ENCODE peak calls at places on chromosomes 5 and 9, in five cellular contexts. One of them, this sample, is unnamed.

GRCh38 chr9:113176748-113177147 is 25.9 kb downstream of the SLC31A2 start:
- DNase-seq in tibial artery: no peak
- DNase-seq in uterus: no peak
- DNase-seq in ovary: no peak
- DNase-seq in cardiac muscle cell: no peak
- DNase-seq in this sample: no peak

GRCh38 chr5:133527311-133527710 is 85.0 kb downstream of the FSTL4 start:
- DNase-seq in cardiac muscle cell: no peak
- DNase-seq in tibial artery: no peak
- DNase-seq in uterus: no peak
- DNase-seq in ovary: no peak
- DNase-seq in this sample: no peak

GRCh38 chr5:146474040-146474439 is 26.9 kb downstream of the TCERG1 start:
- DNase-seq in cardiac muscle cell: no peak
- DNase-seq in tibial artery: no peak
- DNase-seq in ovary: no peak
- DNase-seq in uterus: no peak
- DNase-seq in this sample: no peak

GRCh38 chr9:109108318-109108717 is 11.4 kb downstream of the TMEM245 start:
- DNase-seq in tibial artery: no peak
- DNase-seq in cardiac muscle cell: peak
- DNase-seq in uterus: no peak
- DNase-seq in ovary: no peak
- DNase-seq in this sample: no peak

GRCh38 chr5:12072441-12072840 is 168.2 kb upstream of the CTNND2 start:
- DNase-seq in ovary: no peak
- DNase-seq in uterus: no peak
- DNase-seq in tibial artery: no peak
- DNase-seq in cardiac muscle cell: no peak
- DNase-seq in this sample: no peak

GRCh38 chr9:2676466-2676865 is 40.8 kb upstream of the KCNV2 start:
- DNase-seq in uterus: no peak
- DNase-seq in ovary: no peak
- DNase-seq in cardiac muscle cell: no peak
- DNase-seq in tibial artery: no peak
- DNase-seq in this sample: no peak

GRCh38 chr5:115351356-115352195 is 55.1 kb upstream of the CCDC112 start:
- DNase-seq in ovary: no peak
- DNase-seq in cardiac muscle cell: no peak
- DNase-seq in tibial artery: no peak
- DNase-seq in uterus: no peak
- DNase-seq in this sample: no peak

GRCh38 chr9:101028346-101029299 is at the start of gene PLPPR1:
- DNase-seq in ovary: peak
- DNase-seq in uterus: no peak
- DNase-seq in cardiac muscle cell: peak
- DNase-seq in tibial artery: no peak
- DNase-seq in this sample: peak

GRCh38 chr9:16501726-16502125 is 368.7 kb downstream of the BNC2 start:
- DNase-seq in ovary: no peak
- DNase-seq in tibial artery: no peak
- DNase-seq in uterus: no peak
- DNase-seq in cardiac muscle cell: no peak
- DNase-seq in this sample: no peak

GRCh38 chr9:69874301-69875060 is 53.9 kb downstream of the CFAP95 start:
- DNase-seq in cardiac muscle cell: peak
- DNase-seq in uterus: no peak
- DNase-seq in ovary: no peak
- DNase-seq in tibial artery: no peak
- DNase-seq in this sample: no peak

GRCh38 chr5:73031839-73032238 is 76.0 kb downstream of the FCHO2 start:
- DNase-seq in tibial artery: no peak
- DNase-seq in cardiac muscle cell: peak
- DNase-seq in uterus: peak
- DNase-seq in ovary: no peak
- DNase-seq in this sample: peak

GRCh38 chr5:145362261-145362660 is 472.9 kb downstream of the PRELID2 start:
- DNase-seq in cardiac muscle cell: no peak
- DNase-seq in ovary: no peak
- DNase-seq in tibial artery: no peak
- DNase-seq in uterus: no peak
- DNase-seq in this sample: no peak

GRCh38 chr5:14298126-14298847 is 155.1 kb downstream of the TRIO start:
- DNase-seq in cardiac muscle cell: no peak
- DNase-seq in uterus: peak
- DNase-seq in tibial artery: no peak
- DNase-seq in ovary: no peak
- DNase-seq in this sample: no peak

GRCh38 chr9:137745541-137745991 is 126.8 kb downstream of the EHMT1 start:
- DNase-seq in cardiac muscle cell: no peak
- DNase-seq in tibial artery: no peak
- DNase-seq in ovary: no peak
- DNase-seq in uterus: no peak
- DNase-seq in this sample: no peak

GRCh38 chr5:170534177-170534576 is 30.4 kb downstream of the KCNIP1 start:
- DNase-seq in cardiac muscle cell: no peak
- DNase-seq in uterus: no peak
- DNase-seq in tibial artery: no peak
- DNase-seq in ovary: no peak
- DNase-seq in this sample: no peak

GRCh38 chr9:129887210-129888084 is 52.2 kb downstream of the USP20 start:
- DNase-seq in ovary: no peak
- DNase-seq in cardiac muscle cell: no peak
- DNase-seq in tibial artery: peak
- DNase-seq in uterus: peak
- DNase-seq in this sample: no peak

GRCh38 chr9:100911273-100911672 is 117.3 kb upstream of the PLPPR1 start:
- DNase-seq in ovary: no peak
- DNase-seq in uterus: no peak
- DNase-seq in cardiac muscle cell: no peak
- DNase-seq in tibial artery: no peak
- DNase-seq in this sample: no peak

GRCh38 chr5:102211165-102211564 is 84.9 kb downstream of the SLCO4C1 start:
- DNase-seq in cardiac muscle cell: no peak
- DNase-seq in uterus: no peak
- DNase-seq in ovary: no peak
- DNase-seq in tibial artery: no peak
- DNase-seq in this sample: no peak

GRCh38 chr9:93096131-93096802 is at the start of gene CARD19:
- DNase-seq in uterus: peak
- DNase-seq in cardiac muscle cell: no peak
- DNase-seq in tibial artery: peak
- DNase-seq in ovary: no peak
- DNase-seq in this sample: no peak

GRCh38 chr9:123834218-123834906 is 95.6 kb downstream of the DENND1A start:
- DNase-seq in tibial artery: no peak
- DNase-seq in cardiac muscle cell: no peak
- DNase-seq in ovary: no peak
- DNase-seq in uterus: no peak
- DNase-seq in this sample: no peak
- H3K4me3 ChIP-seq in tibial artery: no peak
- H3K4me3 ChIP-seq in cardiac muscle cell: no peak
- H3K4me3 ChIP-seq in ovary: no peak
- H3K4me3 ChIP-seq in uterus: no peak
- H3K4me3 ChIP-seq in this sample: no peak

GRCh38 chr5:150162142-150162513 is 4.5 kb upstream of the CDX1 start:
- DNase-seq in cardiac muscle cell: no peak
- DNase-seq in ovary: no peak
- DNase-seq in uterus: no peak
- DNase-seq in tibial artery: no peak
- DNase-seq in this sample: no peak
- H3K27ac ChIP-seq in cardiac muscle cell: no peak
- H3K27ac ChIP-seq in ovary: peak
- H3K27ac ChIP-seq in uterus: peak
- H3K27ac ChIP-seq in tibial artery: peak
- H3K27ac ChIP-seq in this sample: no peak

DNA sequence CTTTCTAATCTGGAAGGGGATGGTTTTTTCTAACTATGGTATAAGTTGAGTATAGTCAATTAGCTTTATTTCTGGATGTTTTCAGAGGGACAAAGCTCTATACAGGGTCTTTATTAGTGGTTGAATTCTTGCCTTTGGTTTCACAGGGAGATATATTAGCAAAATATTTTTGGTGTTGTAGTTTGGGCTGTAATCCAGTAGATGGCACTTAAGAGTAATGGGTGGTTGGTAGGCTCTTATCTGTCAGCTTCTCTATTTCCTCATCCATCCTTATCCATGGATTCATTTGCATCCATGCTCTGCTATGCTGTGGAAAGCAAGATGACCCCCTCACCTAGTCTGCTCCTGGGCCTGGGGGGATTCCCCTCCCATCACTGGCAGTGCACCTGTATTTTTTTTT is 363.6 kb upstream of the CYLC2 start:
- DNase-seq in tibial artery: no peak
- DNase-seq in ovary: no peak
- DNase-seq in uterus: no peak
- DNase-seq in cardiac muscle cell: no peak
- DNase-seq in this sample: no peak
- TF ChIP-seq CTCF in tibial artery: no peak
- TF ChIP-seq CTCF in ovary: no peak
- TF ChIP-seq CTCF in uterus: no peak
- TF ChIP-seq CTCF in cardiac muscle cell: no peak
- TF ChIP-seq CTCF in this sample: no peak

DNA sequence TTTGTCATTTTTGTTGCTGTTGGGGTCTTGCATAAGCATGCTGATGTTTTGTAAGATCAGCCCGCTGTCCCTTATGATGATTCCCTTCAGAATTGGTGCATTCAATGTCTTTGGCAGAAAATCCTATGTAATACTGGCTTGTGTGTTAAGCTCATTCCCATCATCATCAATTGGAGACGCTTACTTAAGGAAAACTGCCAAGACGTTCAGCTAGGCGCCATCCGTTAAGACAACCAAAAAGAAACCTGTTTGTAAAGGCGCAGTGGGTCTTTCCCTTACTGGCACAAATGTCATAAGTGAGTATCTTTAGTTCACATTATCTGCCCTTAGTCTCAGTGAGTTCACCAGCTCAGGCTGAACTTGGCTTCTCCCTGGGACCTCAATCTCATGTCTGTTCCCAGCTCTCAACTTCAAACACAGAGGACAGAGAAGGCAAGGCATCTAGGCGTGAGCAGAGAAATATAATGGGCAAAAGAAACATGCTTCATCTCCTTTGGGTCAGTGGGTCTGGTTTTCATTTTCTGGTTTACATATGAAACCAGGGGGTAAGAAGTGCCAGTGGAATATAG is 97.9 kb downstream of the EFNA5 start:
- DNase-seq in uterus: no peak
- DNase-seq in cardiac muscle cell: no peak
- DNase-seq in tibial artery: no peak
- DNase-seq in ovary: no peak
- DNase-seq in this sample: no peak
- H3K4me3 ChIP-seq in uterus: no peak
- H3K4me3 ChIP-seq in cardiac muscle cell: no peak
- H3K4me3 ChIP-seq in tibial artery: no peak
- H3K4me3 ChIP-seq in ovary: no peak
- H3K4me3 ChIP-seq in this sample: no peak

GRCh38 chr9:5440426-5440825 is 2.7 kb upstream of the PLGRKT start:
- DNase-seq in uterus: no peak
- DNase-seq in cardiac muscle cell: no peak
- DNase-seq in tibial artery: no peak
- DNase-seq in ovary: no peak
- DNase-seq in this sample: no peak

GRCh38 chr9:5438301-5439162 is 807 bp upstream of the PLGRKT start:
- DNase-seq in ovary: no peak
- DNase-seq in cardiac muscle cell: no peak
- DNase-seq in uterus: no peak
- DNase-seq in tibial artery: no peak
- DNase-seq in this sample: no peak

GRCh38 chr9:5437254-5438216 is at the start of gene PLGRKT:
- DNase-seq in ovary: peak
- DNase-seq in uterus: peak
- DNase-seq in tibial artery: peak
- DNase-seq in cardiac muscle cell: peak
- DNase-seq in this sample: peak

GRCh38 chr9:5436441-5436840 is 1.3 kb downstream of the PLGRKT start:
- DNase-seq in ovary: no peak
- DNase-seq in cardiac muscle cell: no peak
- DNase-seq in uterus: no peak
- DNase-seq in tibial artery: no peak
- DNase-seq in this sample: no peak

GRCh38 chr9:5435912-5436311 is 1.8 kb downstream of the PLGRKT start:
- DNase-seq in tibial artery: no peak
- DNase-seq in ovary: no peak
- DNase-seq in uterus: no peak
- DNase-seq in cardiac muscle cell: no peak
- DNase-seq in this sample: no peak
- H3K27ac ChIP-seq in tibial artery: no peak
- H3K27ac ChIP-seq in ovary: no peak
- H3K27ac ChIP-seq in uterus: no peak
- H3K27ac ChIP-seq in cardiac muscle cell: no peak
- H3K27ac ChIP-seq in this sample: no peak

GRCh38 chr9:88388203-88388885 is at the start of gene SPIN1:
- DNase-seq in tibial artery: peak
- DNase-seq in cardiac muscle cell: peak
- DNase-seq in uterus: peak
- DNase-seq in ovary: peak
- DNase-seq in this sample: peak
- TF ChIP-seq CTCF in tibial artery: peak
- TF ChIP-seq CTCF in cardiac muscle cell: no peak
- TF ChIP-seq CTCF in uterus: peak
- TF ChIP-seq CTCF in ovary: no peak
- TF ChIP-seq CTCF in this sample: no peak

GRCh38 chr5:154287136-154287535 is 96.6 kb downstream of the GALNT10 start:
- DNase-seq in cardiac muscle cell: peak
- DNase-seq in uterus: no peak
- DNase-seq in tibial artery: no peak
- DNase-seq in ovary: no peak
- DNase-seq in this sample: no peak
- H3K4me3 ChIP-seq in cardiac muscle cell: no peak
- H3K4me3 ChIP-seq in uterus: no peak
- H3K4me3 ChIP-seq in tibial artery: no peak
- H3K4me3 ChIP-seq in ovary: no peak
- H3K4me3 ChIP-seq in this sample: no peak

DNA sequence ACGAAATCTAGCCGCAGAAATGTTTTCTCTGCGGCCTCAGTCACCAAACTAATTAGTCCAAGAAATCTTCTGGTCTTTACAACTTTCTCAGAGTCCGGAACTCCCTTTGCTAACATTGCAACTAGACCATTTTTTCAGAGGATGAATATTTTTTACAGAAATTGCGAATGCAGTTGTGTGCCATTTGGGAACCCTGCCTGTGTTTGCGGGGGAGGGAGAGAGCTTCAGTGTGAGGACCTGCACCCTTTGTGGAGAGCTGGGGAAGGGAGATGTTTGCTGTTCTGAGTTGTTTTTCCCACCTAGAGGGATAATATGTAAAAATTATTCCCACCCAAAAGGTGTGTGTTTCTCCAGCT is 2.1 kb downstream of the IRX1 start:
- DNase-seq in tibial artery: no peak
- DNase-seq in uterus: no peak
- DNase-seq in ovary: no peak
- DNase-seq in cardiac muscle cell: no peak
- DNase-seq in this sample: no peak
- H3K27ac ChIP-seq in tibial artery: no peak
- H3K27ac ChIP-seq in uterus: no peak
- H3K27ac ChIP-seq in ovary: no peak
- H3K27ac ChIP-seq in cardiac muscle cell: peak
- H3K27ac ChIP-seq in this sample: no peak

This sample was measured in pancreas.